ENCODE peak calls at places on chromosomes 4 and X, in eight cellular contexts. One of them, this sample, is unnamed. For H3K4me1, the result is how much of the 10 kb centered on the place peaks cover.

GRCh38 chrX:130091976-130092522 is 18.2 kb downstream of the ELF4 start:
- DNase-seq in A549: no peak
- DNase-seq in HepG2: peak
- DNase-seq in sigmoid colon: no peak
- DNase-seq in ovary: no peak
- DNase-seq in tibial nerve: no peak
- DNase-seq in suprapubic skin: no peak
- DNase-seq in transverse colon: peak
- DNase-seq in this sample: peak

GRCh38 chr4:137610960-137611359 is 78.7 kb upstream of the PCDH18 start:
- DNase-seq in A549: no peak
- DNase-seq in HepG2: peak
- DNase-seq in sigmoid colon: no peak
- DNase-seq in ovary: no peak
- DNase-seq in tibial nerve: no peak
- DNase-seq in suprapubic skin: no peak
- DNase-seq in transverse colon: no peak
- DNase-seq in this sample: no peak

GRCh38 chrX:38247051-38247450 is 26.4 kb upstream of the SRPX start:
- DNase-seq in A549: no peak
- DNase-seq in HepG2: no peak
- DNase-seq in sigmoid colon: no peak
- DNase-seq in ovary: no peak
- DNase-seq in tibial nerve: no peak
- DNase-seq in suprapubic skin: no peak
- DNase-seq in transverse colon: no peak
- DNase-seq in this sample: no peak

GRCh38 chrX:151725338-151725614 is 9.3 kb upstream of the CNGA2 start:
- DNase-seq in A549: no peak
- DNase-seq in HepG2: no peak
- DNase-seq in sigmoid colon: no peak
- DNase-seq in ovary: no peak
- DNase-seq in tibial nerve: no peak
- DNase-seq in suprapubic skin: peak
- DNase-seq in transverse colon: no peak
- DNase-seq in this sample: no peak

GRCh38 chrX:106894392-106894909 is 8.7 kb downstream of the RIPPLY1 start:
- DNase-seq in A549: peak
- DNase-seq in HepG2: peak
- DNase-seq in sigmoid colon: peak
- DNase-seq in ovary: peak
- DNase-seq in tibial nerve: peak
- DNase-seq in suprapubic skin: no peak
- DNase-seq in transverse colon: peak
- DNase-seq in this sample: peak

GRCh38 chr4:56863441-56864129 is 42.1 kb upstream of the SPINK2 start:
- DNase-seq in A549: no peak
- DNase-seq in HepG2: no peak
- DNase-seq in sigmoid colon: no peak
- DNase-seq in ovary: no peak
- DNase-seq in tibial nerve: no peak
- DNase-seq in suprapubic skin: no peak
- DNase-seq in transverse colon: no peak
- DNase-seq in this sample: no peak

GRCh38 chr4:22348410-22348809 is 167.5 kb downstream of the ADGRA3 start:
- DNase-seq in A549: no peak
- DNase-seq in HepG2: no peak
- DNase-seq in sigmoid colon: no peak
- DNase-seq in ovary: no peak
- DNase-seq in tibial nerve: no peak
- DNase-seq in suprapubic skin: no peak
- DNase-seq in transverse colon: no peak
- DNase-seq in this sample: no peak

GRCh38 chr4:53497446-53498069 is 93.7 kb downstream of the LNX1 start:
- DNase-seq in A549: no peak
- DNase-seq in HepG2: peak
- DNase-seq in sigmoid colon: peak
- DNase-seq in ovary: peak
- DNase-seq in tibial nerve: peak
- DNase-seq in suprapubic skin: peak
- DNase-seq in transverse colon: no peak
- DNase-seq in this sample: no peak

GRCh38 chrX:35787867-35788266 is 10.3 kb upstream of the MAGEB16 start:
- DNase-seq in A549: no peak
- DNase-seq in HepG2: no peak
- DNase-seq in sigmoid colon: no peak
- DNase-seq in ovary: no peak
- DNase-seq in tibial nerve: no peak
- DNase-seq in suprapubic skin: no peak
- DNase-seq in transverse colon: no peak
- DNase-seq in this sample: no peak

GRCh38 chr4:40998680-40999358 is 215.5 kb downstream of the APBB2 start:
- DNase-seq in A549: peak
- DNase-seq in HepG2: no peak
- DNase-seq in sigmoid colon: no peak
- DNase-seq in ovary: no peak
- DNase-seq in tibial nerve: no peak
- DNase-seq in suprapubic skin: peak
- DNase-seq in transverse colon: peak
- DNase-seq in this sample: no peak

GRCh38 chrX:130772313-130773140 is 130.5 kb downstream of the ENOX2 start:
- DNase-seq in A549: no peak
- DNase-seq in HepG2: peak
- DNase-seq in sigmoid colon: no peak
- DNase-seq in ovary: no peak
- DNase-seq in tibial nerve: no peak
- DNase-seq in suprapubic skin: no peak
- DNase-seq in transverse colon: no peak
- DNase-seq in this sample: no peak

GRCh38 chrX:73817381-73818199 is 254.6 kb downstream of the CHIC1 start:
- DNase-seq in A549: no peak
- DNase-seq in HepG2: no peak
- DNase-seq in sigmoid colon: no peak
- DNase-seq in ovary: no peak
- DNase-seq in tibial nerve: no peak
- DNase-seq in suprapubic skin: no peak
- DNase-seq in transverse colon: no peak
- DNase-seq in this sample: no peak

GRCh38 chrX:30706216-30706775 is 53.1 kb downstream of the GK start:
- DNase-seq in A549: no peak
- DNase-seq in HepG2: no peak
- DNase-seq in sigmoid colon: no peak
- DNase-seq in ovary: no peak
- DNase-seq in tibial nerve: no peak
- DNase-seq in suprapubic skin: no peak
- DNase-seq in transverse colon: no peak
- DNase-seq in this sample: no peak

GRCh38 chrX:150547511-150548115 is 20.8 kb upstream of the MTM1 start:
- DNase-seq in A549: peak
- DNase-seq in HepG2: no peak
- DNase-seq in sigmoid colon: peak
- DNase-seq in ovary: peak
- DNase-seq in tibial nerve: peak
- DNase-seq in suprapubic skin: peak
- DNase-seq in transverse colon: peak
- DNase-seq in this sample: peak

GRCh38 chrX:46611658-46612362 is 38.2 kb downstream of the CHST7 start:
- DNase-seq in A549: no peak
- DNase-seq in HepG2: no peak
- DNase-seq in sigmoid colon: no peak
- DNase-seq in ovary: no peak
- DNase-seq in tibial nerve: no peak
- DNase-seq in suprapubic skin: no peak
- DNase-seq in transverse colon: no peak
- DNase-seq in this sample: no peak

GRCh38 chrX:48045410-48046311 is 25.8 kb downstream of the ZNF630 start:
- DNase-seq in A549: no peak
- DNase-seq in HepG2: peak
- DNase-seq in sigmoid colon: no peak
- DNase-seq in ovary: peak
- DNase-seq in tibial nerve: no peak
- DNase-seq in suprapubic skin: no peak
- DNase-seq in transverse colon: no peak
- DNase-seq in this sample: no peak

GRCh38 chr4:183407128-183407585 is 37.3 kb upstream of the CDKN2AIP start:
- DNase-seq in A549: peak
- DNase-seq in HepG2: peak
- DNase-seq in sigmoid colon: peak
- DNase-seq in ovary: peak
- DNase-seq in tibial nerve: peak
- DNase-seq in suprapubic skin: peak
- DNase-seq in transverse colon: peak
- DNase-seq in this sample: peak

GRCh38 chrX:42241421-42241820 is 318.1 kb upstream of the CASK start:
- DNase-seq in A549: no peak
- DNase-seq in HepG2: no peak
- DNase-seq in sigmoid colon: no peak
- DNase-seq in ovary: no peak
- DNase-seq in tibial nerve: no peak
- DNase-seq in suprapubic skin: no peak
- DNase-seq in transverse colon: no peak
- DNase-seq in this sample: no peak

GRCh38 chrX:42242044-42242443 is 318.7 kb upstream of the CASK start:
- DNase-seq in A549: no peak
- DNase-seq in HepG2: no peak
- DNase-seq in sigmoid colon: no peak
- DNase-seq in ovary: no peak
- DNase-seq in tibial nerve: no peak
- DNase-seq in suprapubic skin: no peak
- DNase-seq in transverse colon: no peak
- DNase-seq in this sample: no peak

GRCh38 chrX:42237956-42238355 is 314.6 kb upstream of the CASK start:
- DNase-seq in A549: no peak
- DNase-seq in HepG2: no peak
- DNase-seq in sigmoid colon: no peak
- DNase-seq in ovary: no peak
- DNase-seq in tibial nerve: no peak
- DNase-seq in suprapubic skin: no peak
- DNase-seq in transverse colon: no peak
- DNase-seq in this sample: no peak
- TF ChIP-seq CTCF in A549: no peak
- TF ChIP-seq CTCF in HepG2: no peak
- TF ChIP-seq CTCF in sigmoid colon: no peak
- TF ChIP-seq CTCF in ovary: no peak
- TF ChIP-seq CTCF in tibial nerve: no peak
- TF ChIP-seq CTCF in suprapubic skin: no peak
- TF ChIP-seq CTCF in transverse colon: no peak
- TF ChIP-seq CTCF in this sample: no peak

GRCh38 chrX:154730271-154730883 is 20.5 kb downstream of the GAB3 start:
- DNase-seq in A549: no peak
- DNase-seq in HepG2: no peak
- DNase-seq in sigmoid colon: no peak
- DNase-seq in ovary: peak
- DNase-seq in tibial nerve: no peak
- DNase-seq in suprapubic skin: peak
- DNase-seq in transverse colon: no peak
- DNase-seq in this sample: no peak

GRCh38 chrX:154729439-154729838 is 21.4 kb downstream of the GAB3 start:
- DNase-seq in A549: no peak
- DNase-seq in HepG2: no peak
- DNase-seq in sigmoid colon: no peak
- DNase-seq in ovary: no peak
- DNase-seq in tibial nerve: no peak
- DNase-seq in suprapubic skin: no peak
- DNase-seq in transverse colon: no peak
- DNase-seq in this sample: no peak

GRCh38 chrX:154728791-154729190 is 22.1 kb downstream of the GAB3 start:
- DNase-seq in A549: no peak
- DNase-seq in HepG2: no peak
- DNase-seq in sigmoid colon: no peak
- DNase-seq in ovary: no peak
- DNase-seq in tibial nerve: no peak
- DNase-seq in suprapubic skin: no peak
- DNase-seq in transverse colon: no peak
- DNase-seq in this sample: no peak

GRCh38 chrX:154724999-154725756 is 25.7 kb downstream of the GAB3 start:
- DNase-seq in A549: no peak
- DNase-seq in HepG2: no peak
- DNase-seq in sigmoid colon: no peak
- DNase-seq in ovary: no peak
- DNase-seq in tibial nerve: no peak
- DNase-seq in suprapubic skin: no peak
- DNase-seq in transverse colon: no peak
- DNase-seq in this sample: no peak

DNA sequence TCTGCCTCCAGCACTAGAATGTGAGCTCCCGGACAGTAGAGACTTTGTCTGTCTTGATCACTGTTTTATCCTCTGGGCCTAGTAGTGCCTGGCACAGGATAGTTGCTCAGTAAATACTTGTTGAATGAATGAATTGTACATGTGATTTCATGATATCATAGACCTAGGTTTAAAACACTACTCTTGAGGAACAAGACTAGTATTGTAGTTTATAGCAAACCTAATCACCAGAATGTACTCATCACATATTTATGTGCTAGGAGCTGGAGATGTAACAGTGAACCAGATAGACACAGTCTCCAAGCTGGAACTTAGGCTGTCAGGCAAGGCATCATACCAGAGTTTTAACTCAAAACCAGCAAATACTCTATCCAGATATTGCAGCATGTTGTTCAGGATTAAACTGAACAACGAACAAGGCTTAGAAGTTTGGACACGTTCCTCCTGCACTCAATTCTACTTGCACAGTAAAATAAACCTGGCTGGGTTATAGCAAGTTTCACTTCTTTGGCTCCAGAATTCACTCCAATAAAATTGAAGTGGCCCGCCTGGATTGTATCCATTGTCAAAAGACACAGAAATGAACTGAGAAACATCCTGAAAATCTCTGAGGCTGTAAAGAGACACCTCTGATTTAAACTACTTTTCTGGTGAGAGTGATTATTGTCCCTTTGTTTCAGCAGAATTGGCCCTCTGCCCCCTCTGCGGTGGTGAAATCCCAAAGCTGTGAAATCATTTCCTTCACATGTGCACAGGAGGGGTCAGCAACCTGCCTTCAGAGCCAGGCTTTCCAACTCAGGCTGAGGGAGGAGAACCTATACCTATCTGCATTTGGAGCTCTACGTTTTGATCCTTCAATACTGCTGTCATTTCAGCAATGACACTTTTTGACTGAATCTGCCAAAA is 23.2 kb downstream of the GAB3 start:
- DNase-seq in A549: no peak
- DNase-seq in HepG2: no peak
- DNase-seq in sigmoid colon: peak
- DNase-seq in ovary: peak
- DNase-seq in tibial nerve: peak
- DNase-seq in suprapubic skin: peak
- DNase-seq in transverse colon: peak
- DNase-seq in this sample: no peak
- TF ChIP-seq EP300 in A549: no peak
- TF ChIP-seq EP300 in HepG2: no peak
- TF ChIP-seq EP300 in sigmoid colon: peak
- TF ChIP-seq EP300 in ovary: no peak
- TF ChIP-seq EP300 in tibial nerve: peak
- TF ChIP-seq EP300 in suprapubic skin: no peak
- TF ChIP-seq EP300 in transverse colon: no peak
- TF ChIP-seq EP300 in this sample: no peak

GRCh38 chr4:94462572-94462971 is 10.8 kb downstream of the PDLIM5 start:
- DNase-seq in A549: no peak
- DNase-seq in HepG2: no peak
- DNase-seq in sigmoid colon: no peak
- DNase-seq in ovary: no peak
- DNase-seq in tibial nerve: no peak
- DNase-seq in suprapubic skin: no peak
- DNase-seq in transverse colon: no peak
- DNase-seq in this sample: no peak
- H3K4me1 ChIP-seq in A549: half or more
- H3K4me1 ChIP-seq in HepG2: half or more
- H3K4me1 ChIP-seq in sigmoid colon: half or more
- H3K4me1 ChIP-seq in ovary: under half
- H3K4me1 ChIP-seq in tibial nerve: under half
- H3K4me1 ChIP-seq in suprapubic skin: under half
- H3K4me1 ChIP-seq in transverse colon: half or more
- H3K4me1 ChIP-seq in this sample: half or more

GRCh38 chrX:132043977-132044376 is 20.9 kb downstream of the STK26 start:
- DNase-seq in A549: no peak
- DNase-seq in HepG2: no peak
- DNase-seq in sigmoid colon: no peak
- DNase-seq in ovary: no peak
- DNase-seq in tibial nerve: no peak
- DNase-seq in suprapubic skin: no peak
- DNase-seq in transverse colon: no peak
- DNase-seq in this sample: no peak
- TF ChIP-seq CTCF in A549: no peak
- TF ChIP-seq CTCF in HepG2: no peak
- TF ChIP-seq CTCF in sigmoid colon: no peak
- TF ChIP-seq CTCF in ovary: no peak
- TF ChIP-seq CTCF in tibial nerve: no peak
- TF ChIP-seq CTCF in suprapubic skin: no peak
- TF ChIP-seq CTCF in transverse colon: no peak
- TF ChIP-seq CTCF in this sample: no peak